ENCODE peak calls at places on chromosome 16, in six cellular contexts. J, K, D, L, H and T are unnamed samples.

GRCh38 chr16:77396461-77396860 is 38.4 kb downstream of the ADAMTS18 start:
- DNase-seq in H (no peak), K (no peak), L (no peak), J (no peak), D (no peak), T (no peak)

GRCh38 chr16:31874354-31875111 is 926 bp downstream of the ZNF267 start:
- DNase-seq in D (no peak), J (no peak), L (peak), K (no peak), H (no peak), T (peak)

GRCh38 chr16:2854700-2855309 is 3.2 kb downstream of the PRSS22 start:
- DNase-seq in D (no peak), L (no peak), J (no peak), K (no peak), H (peak), T (no peak)

GRCh38 chr16:31476305-31477219 is 4.6 kb downstream of the TGFB1I1 start:
- DNase-seq in J (no peak), D (no peak), H (peak), L (no peak), K (no peak), T (peak)

GRCh38 chr16:67311607-67312449 is 14.7 kb downstream of the KCTD19 start:
- DNase-seq in D (peak), L (peak), J (no peak), K (no peak), H (no peak), T (no peak)

GRCh38 chr16:50313596-50314483 is 47.5 kb downstream of the ADCY7 start:
- DNase-seq in J (no peak), D (no peak), H (peak), K (peak), L (peak), T (no peak)

GRCh38 chr16:47037396-47037745 is 63.9 kb upstream of the DNAJA2 start:
- DNase-seq in L (no peak), K (no peak), J (peak), H (peak), D (no peak), T (no peak)

GRCh38 chr16:83475108-83475507 is 332.7 kb upstream of the HSBP1 start:
- DNase-seq in J (no peak), D (no peak), H (no peak), L (peak), K (no peak), T (no peak)

GRCh38 chr16:30697264-30698138 is 1.5 kb upstream of the SRCAP start:
- DNase-seq in J (no peak), L (peak), H (no peak), K (no peak), D (peak), T (peak)

GRCh38 chr16:29757950-29758466 is 12.2 kb upstream of the C16orf54 start:
- DNase-seq in J (no peak), L (peak), D (peak), H (no peak), K (no peak), T (no peak)

GRCh38 chr16:56807011-56807675 is 57.9 kb upstream of the SLC12A3 start:
- DNase-seq in K (no peak), H (no peak), L (peak), J (no peak), D (no peak), T (no peak)

GRCh38 chr16:4414187-4414909 is 2.0 kb downstream of the CORO7 start:
- DNase-seq in K (no peak), H (no peak), J (no peak), D (no peak), L (no peak), T (no peak)

GRCh38 chr16:13453325-13453724 is 466.6 kb upstream of the ERCC4 start:
- DNase-seq in L (no peak), K (no peak), J (peak), D (no peak), H (no peak), T (no peak)

GRCh38 chr16:58515871-58516767 is 802 bp downstream of the SETD6 start:
- DNase-seq in D (no peak), J (peak), K (no peak), H (peak), L (no peak), T (no peak)

GRCh38 chr16:22638393-22639206 is 127.9 kb downstream of the NPIPB5 start:
- DNase-seq in D (no peak), H (peak), J (no peak), L (no peak), K (no peak), T (no peak)

GRCh38 chr16:20441221-20441620 is 10.1 kb upstream of the ACSM2A start:
- DNase-seq in J (no peak), L (no peak), K (no peak), H (no peak), D (no peak), T (no peak)

GRCh38 chr16:4272114-4272954 is 489 bp downstream of the TFAP4 start:
- DNase-seq in J (no peak), K (peak), L (no peak), H (peak), D (no peak), T (no peak)

GRCh38 chr16:77408607-77409006 is 26.2 kb downstream of the ADAMTS18 start:
- DNase-seq in D (no peak), J (no peak), L (no peak), K (no peak), H (no peak), T (no peak)

GRCh38 chr16:57147381-57148191 is 38.3 kb downstream of the PSME3IP1 start:
- DNase-seq in D (no peak), L (peak), K (no peak), H (peak), J (no peak), T (no peak)

GRCh38 chr16:11630230-11631056 is 37.8 kb upstream of the SNN start:
- DNase-seq in L (no peak), K (no peak), J (no peak), D (no peak), H (no peak), T (no peak)

GRCh38 chr16:10523025-10523424 is 57.4 kb downstream of the EMP2 start:
- DNase-seq in D (no peak), J (no peak), K (no peak), H (no peak), L (no peak), T (no peak)

GRCh38 chr16:87837627-87838289 is 31.5 kb downstream of the SLC7A5 start:
- DNase-seq in H (no peak), D (no peak), J (no peak), K (no peak), L (no peak), T (no peak)

GRCh38 chr16:85891776-85892166 is 7.2 kb upstream of the IRF8 start:
- DNase-seq in J (no peak), H (peak), D (no peak), L (no peak), K (peak), T (no peak)

GRCh38 chr16:85898521-85899442 is at the start of gene IRF8:
- DNase-seq in D (no peak), H (peak), L (no peak), K (peak), J (no peak), T (no peak)

GRCh38 chr16:85891033-85891775 is 7.8 kb upstream of the IRF8 start:
- DNase-seq in L (peak), K (peak), H (no peak), D (peak), J (no peak), T (no peak)

GRCh38 chr16:85897384-85897783 is 1.6 kb upstream of the IRF8 start:
- DNase-seq in K (no peak), L (no peak), D (no peak), J (no peak), H (no peak), T (no peak)

DNA sequence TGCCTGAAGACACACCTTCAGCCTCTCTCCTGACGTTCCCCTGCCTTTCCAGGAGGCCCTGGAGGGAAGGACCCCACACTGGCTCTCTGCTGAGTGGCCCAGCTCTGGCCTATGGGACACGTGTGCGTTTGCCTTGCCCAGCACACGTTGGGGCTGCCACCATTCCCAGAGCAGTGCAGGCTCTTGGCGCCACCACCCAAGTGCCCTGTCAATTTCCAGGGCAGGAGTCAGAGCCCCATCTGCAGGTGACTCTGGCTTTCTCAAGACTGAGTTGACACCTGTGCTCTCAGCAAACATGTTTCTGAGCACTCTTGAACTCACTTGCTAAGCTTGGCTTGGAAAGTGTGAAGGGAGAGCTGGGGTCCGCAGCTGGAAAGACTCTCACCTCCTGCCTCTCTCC is 4.7 kb upstream of the IRF8 start:
- DNase-seq in L (no peak), H (peak), D (no peak), K (peak), J (no peak), T (no peak)
- TF ChIP-seq CTCF in L (no peak), H (peak), D (no peak), K (no peak), J (no peak), T (no peak)

GRCh38 chr16:290681-291405 is 7.9 kb downstream of the PDIA2 start:
- DNase-seq in J (peak), D (no peak), L (no peak), H (no peak), K (no peak), T (no peak)
- TF ChIP-seq CTCF in J (no peak), D (no peak), L (no peak), H (no peak), K (no peak), T (no peak)

GRCh38 chr16:27214084-27214961 is 11.0 kb downstream of the KDM8 start:
- DNase-seq in K (no peak), L (no peak), D (no peak), H (no peak), J (no peak), T (no peak)
- TF ChIP-seq CTCF in K (no peak), L (no peak), D (no peak), H (no peak), J (no peak), T (no peak)

DNA sequence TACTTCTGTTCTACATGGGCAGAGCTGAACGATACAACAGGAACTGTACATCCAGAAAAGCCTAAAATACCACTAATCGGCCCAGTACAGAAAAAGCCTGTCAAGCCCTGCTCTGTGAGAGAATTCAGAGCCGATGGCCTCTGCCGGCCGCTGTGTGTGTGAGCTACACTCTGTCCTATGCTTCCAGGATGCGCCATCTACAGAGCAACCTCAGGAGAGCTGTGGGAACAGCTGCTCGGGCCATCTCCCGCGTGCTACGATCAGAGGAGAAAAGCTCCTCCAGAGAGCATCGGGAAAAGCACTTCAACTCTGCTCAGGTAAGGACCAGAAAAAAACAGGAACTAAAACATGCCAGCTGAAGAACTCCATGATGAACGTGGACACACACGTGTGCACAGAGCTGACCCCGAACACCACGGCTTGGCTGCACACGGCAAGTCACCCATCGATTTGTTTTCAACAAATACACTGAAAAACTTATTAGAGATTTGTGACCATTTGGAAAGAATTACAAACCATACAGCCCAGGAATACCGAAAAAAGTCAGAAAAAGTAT is 115.9 kb downstream of the ANKRD11 start:
- DNase-seq in H (peak), L (peak), K (no peak), J (peak), D (no peak), T (peak)
- TF ChIP-seq CTCF in H (peak), L (peak), K (no peak), J (peak), D (peak), T (peak)

GRCh38 chr16:60755907-60756306 is 1280.3 kb downstream of the CDH8 start:
- DNase-seq in K (no peak), L (no peak), H (no peak), D (no peak), J (no peak), T (no peak)
- TF ChIP-seq CTCF in K (no peak), L (no peak), H (peak), D (no peak), J (no peak), T (peak)

DNA sequence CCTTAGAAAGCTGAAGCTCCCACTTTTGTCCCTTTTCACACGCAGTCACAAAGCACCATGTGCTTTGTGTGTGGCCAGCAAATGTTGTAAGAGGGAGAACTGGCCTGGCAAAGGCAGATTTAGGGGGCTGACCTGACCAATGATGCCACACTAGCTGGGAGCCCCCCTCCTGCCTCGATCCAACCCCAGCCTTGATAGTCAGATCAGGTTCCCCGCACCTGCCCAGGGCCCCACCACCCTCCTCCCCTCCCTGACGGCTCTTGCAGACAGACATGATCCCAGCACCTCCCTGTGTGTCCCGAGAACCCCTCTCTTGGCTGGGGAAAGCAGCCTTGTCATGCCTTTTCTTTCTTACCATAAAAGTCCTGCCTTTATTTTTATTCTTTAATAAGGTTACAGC is 201.9 kb upstream of the CDH5 start:
- DNase-seq in L (no peak), K (no peak), J (no peak), D (no peak), H (no peak), T (no peak)
- TF ChIP-seq CTCF in L (no peak), K (no peak), J (no peak), D (no peak), H (no peak), T (no peak)

GRCh38 chr16:86466695-86467406 is 43.5 kb upstream of the FOXF1 start:
- DNase-seq in L (peak), J (no peak), D (no peak), H (no peak), K (no peak), T (no peak)
- TF ChIP-seq CTCF in L (no peak), J (no peak), D (no peak), H (no peak), K (no peak), T (no peak)

DNA sequence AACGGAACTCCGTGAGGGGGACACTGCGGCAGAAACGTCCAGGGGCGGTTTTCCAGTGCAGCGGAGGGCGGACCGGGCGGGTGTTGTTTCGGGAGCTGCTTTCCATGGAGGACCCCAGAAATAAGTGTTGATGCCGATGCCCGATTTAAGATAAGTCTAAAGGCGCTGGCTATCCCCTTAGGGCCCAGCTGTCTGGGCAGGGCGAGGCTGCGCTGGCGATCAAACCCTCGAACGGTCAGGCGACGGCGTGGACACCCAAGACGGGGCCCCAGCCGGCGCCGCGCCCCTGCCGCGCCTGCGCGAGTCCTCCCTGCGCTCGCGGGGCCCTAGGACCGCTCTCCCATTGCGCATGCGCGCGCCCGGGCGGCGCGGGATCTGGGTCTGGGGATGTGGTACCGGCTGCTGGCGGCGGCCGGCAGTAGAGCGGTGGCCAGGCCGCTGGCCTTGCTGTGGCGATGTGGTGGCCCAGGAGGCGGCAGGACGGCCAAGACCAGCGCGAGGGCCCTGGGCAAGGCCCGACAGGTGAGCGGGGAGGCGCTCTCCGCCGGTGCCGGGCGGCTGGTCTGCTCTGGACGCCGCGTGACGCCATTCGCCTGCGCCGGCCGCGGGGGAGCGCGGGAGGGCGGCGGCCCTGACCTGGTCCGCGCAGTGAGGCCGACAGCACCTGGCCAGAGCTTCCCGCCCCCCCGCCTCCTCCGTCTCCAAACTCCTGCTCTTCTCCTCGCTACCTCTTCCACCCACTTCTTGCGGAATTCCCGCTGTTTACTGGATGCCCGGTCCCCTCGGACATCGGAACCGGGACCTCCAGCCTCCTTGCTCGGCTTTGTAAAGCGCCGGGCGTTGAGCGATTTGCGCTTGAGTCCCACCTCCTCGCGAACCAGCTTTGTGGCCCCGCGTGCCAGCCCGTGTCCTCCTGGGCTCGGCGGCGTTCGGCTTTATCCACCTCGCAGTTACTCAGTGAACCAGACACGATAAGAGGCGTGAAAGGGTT is 24.0 kb downstream of the DEF8 start:
- DNase-seq in D (no peak), J (peak), K (peak), H (peak), L (peak), T (peak)
- TF ChIP-seq CTCF in D (no peak), J (no peak), K (no peak), H (peak), L (no peak), T (no peak)

DNA sequence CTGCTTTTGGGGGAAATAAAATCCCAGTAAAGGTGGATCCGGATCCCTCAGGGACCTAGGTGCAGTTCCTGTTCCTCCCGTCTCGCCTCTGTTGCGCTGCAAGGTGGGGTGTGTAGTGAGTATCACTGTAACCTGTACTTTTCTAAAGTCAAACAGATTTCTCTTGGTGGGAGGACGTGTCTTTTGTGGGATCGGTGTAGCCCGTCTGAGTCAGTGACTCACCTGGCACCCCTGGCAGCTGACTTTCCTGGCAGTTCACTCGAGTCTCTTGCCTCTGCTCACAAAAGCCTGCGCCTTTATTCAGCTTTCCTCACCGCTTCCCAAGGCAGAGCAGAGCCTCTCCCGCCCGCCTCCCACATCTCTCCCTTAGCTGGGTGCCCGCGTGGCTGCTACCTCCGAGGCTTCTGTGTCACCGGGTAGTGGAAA is 85.7 kb downstream of the CMIP start:
- DNase-seq in H (no peak), D (no peak), J (no peak), L (no peak), K (no peak), T (no peak)
- TF ChIP-seq CTCF in H (no peak), D (no peak), J (no peak), L (no peak), K (no peak), T (no peak)